ENCODE peak calls at places on chromosomes 5 and 9, in eight cellular contexts. Q, R, K, J, V, A, F and H are unnamed samples.

GRCh38 chr5:140988036-140988997 is 22.0 kb downstream of the PCDHAC2 start:
- DNase-seq in Q (peak; percentile 66), R (no peak), K (no peak), J (no peak), V (no peak), A (no peak), F (no peak), H (no peak)

GRCh38 chr5:73519531-73520283 is 21.5 kb downstream of the BTF3 start:
- DNase-seq in Q (peak; percentile 53), R (peak; percentile 85), K (peak; percentile 26), J (peak; percentile 81), V (no peak), A (peak; percentile 93), F (peak; percentile 14), H (peak; percentile 81)

GRCh38 chr9:130118841-130119520 is 53.2 kb upstream of the NCS1 start:
- DNase-seq in Q (no peak), R (no peak), K (no peak), J (no peak), V (no peak), A (no peak), F (no peak), H (no peak)

GRCh38 chr5:4089087-4089486 is 493.5 kb downstream of the IRX1 start:
- DNase-seq in Q (no peak), R (no peak), K (no peak), J (no peak), V (no peak), A (no peak), F (no peak), H (peak; percentile 67)

GRCh38 chr5:158538506-158539074 is 561.1 kb downstream of the EBF1 start:
- DNase-seq in Q (no peak), R (no peak), K (no peak), J (no peak), V (no peak), A (no peak), F (no peak), H (no peak)

GRCh38 chr5:17316973-17317459 is 99.6 kb downstream of the BASP1 start:
- DNase-seq in Q (no peak), R (no peak), K (no peak), J (no peak), V (no peak), A (no peak), F (no peak), H (peak; percentile 54)

GRCh38 chr9:91896096-91896495 is 53.9 kb downstream of the ROR2 start:
- DNase-seq in Q (no peak), R (no peak), K (no peak), J (no peak), V (no peak), A (no peak), F (no peak), H (no peak)

GRCh38 chr9:7691909-7692308 is 107.7 kb downstream of the DMAC1 start:
- DNase-seq in Q (no peak), R (no peak), K (no peak), J (no peak), V (no peak), A (no peak), F (no peak), H (no peak)

GRCh38 chr5:171630047-171630669 is 155.5 kb upstream of the SMIM23 start:
- DNase-seq in Q (peak; percentile 46), R (peak; percentile 41), K (no peak), J (peak; percentile 34), V (no peak), A (peak; percentile 88), F (no peak), H (peak; percentile 40)
- TF ChIP-seq CTCF in Q (no peak), R (peak; percentile 53), K (peak; percentile 31), J (peak; percentile 17), V (peak; percentile 48), A (peak; percentile 59), F (peak; percentile 30), H (no peak)

GRCh38 chr5:143128412-143129071 is 274.9 kb downstream of the NR3C1 start:
- DNase-seq in Q (no peak), R (no peak), K (no peak), J (no peak), V (no peak), A (no peak), F (no peak), H (no peak)

GRCh38 chr5:143131983-143132382 is 271.5 kb downstream of the NR3C1 start:
- DNase-seq in Q (no peak), R (no peak), K (no peak), J (no peak), V (no peak), A (no peak), F (no peak), H (no peak)

GRCh38 chr5:143129910-143130703 is 273.4 kb downstream of the NR3C1 start:
- DNase-seq in Q (no peak), R (no peak), K (no peak), J (no peak), V (no peak), A (no peak), F (no peak), H (no peak)

GRCh38 chr5:143130891-143131290 is 272.6 kb downstream of the NR3C1 start:
- DNase-seq in Q (no peak), R (no peak), K (no peak), J (no peak), V (no peak), A (no peak), F (no peak), H (no peak)

DNA sequence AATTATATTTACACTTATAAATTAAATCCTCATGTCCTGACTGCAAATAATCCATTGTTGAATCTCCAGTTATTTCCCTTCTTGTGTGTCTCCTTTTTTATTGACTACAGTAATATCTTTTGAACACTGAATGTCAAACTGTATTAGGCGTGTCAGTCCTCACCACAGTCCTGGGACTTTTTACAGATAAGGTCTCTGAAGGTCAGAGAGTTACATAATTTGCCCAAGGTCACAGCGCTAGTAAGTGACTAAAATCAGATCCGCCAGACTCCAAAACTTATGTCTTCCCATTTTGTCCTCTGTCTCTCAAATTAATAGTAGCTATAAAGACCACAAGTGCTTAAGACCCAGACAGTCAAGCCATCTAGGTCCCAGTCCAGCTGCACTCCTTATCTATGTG is 274.3 kb downstream of the NR3C1 start:
- DNase-seq in Q (no peak), R (no peak), K (no peak), J (no peak), V (no peak), A (no peak), F (no peak), H (no peak)
- H3K4me1 ChIP-seq in Q (no peaks in the 10 kb centered on the region), R (no peaks in the 10 kb centered on the region), K (no peaks in the 10 kb centered on the region), J (peaks cover 5% of the 10 kb centered on the region), V (peaks cover 8% of the 10 kb centered on the region), A (no peaks in the 10 kb centered on the region), F (no peaks in the 10 kb centered on the region), H (peaks cover 7% of the 10 kb centered on the region)

DNA sequence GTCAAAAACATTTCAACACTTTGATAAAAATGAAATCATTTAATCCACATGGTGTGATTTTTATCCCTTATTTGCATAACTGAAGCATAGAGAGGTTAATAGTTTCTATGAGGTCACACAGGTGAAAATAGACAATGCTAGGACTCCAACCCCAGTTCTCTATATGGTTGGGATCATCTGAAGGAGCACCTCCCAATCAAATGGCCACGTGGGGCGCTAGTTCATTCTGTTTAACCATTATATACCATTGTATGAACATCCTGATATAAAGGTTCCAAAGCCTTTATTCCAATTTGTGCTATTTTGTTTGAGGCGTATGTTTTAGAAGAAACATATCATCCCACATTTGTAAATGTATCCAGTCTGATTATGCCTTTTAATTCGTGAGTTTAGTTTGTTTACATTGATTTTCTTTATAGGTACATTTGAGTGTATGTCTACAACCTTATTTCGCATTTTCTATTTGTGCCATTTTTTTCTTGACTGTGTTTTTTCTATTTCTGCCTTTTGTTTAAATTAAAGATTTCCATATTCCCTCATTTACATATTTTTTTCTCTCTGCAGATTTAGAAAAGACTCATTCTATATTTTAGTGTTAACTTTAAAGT is 1092.0 kb downstream of the MAT2B start:
- DNase-seq in Q (no peak), R (no peak), K (no peak), J (no peak), V (no peak), A (no peak), F (no peak), H (peak; percentile 4)
- TF ChIP-seq CTCF in Q (no peak), R (peak; percentile 40), K (no peak), J (no peak), V (no peak), A (peak; percentile 23), F (no peak), H (peak; percentile 61)

GRCh38 chr5:169650701-169651331 is 13.7 kb downstream of the DOCK2 start:
- DNase-seq in Q (no peak), R (no peak), K (no peak), J (no peak), V (no peak), A (no peak), F (no peak), H (peak; percentile 63)

GRCh38 chr5:169647566-169647965 is 10.5 kb downstream of the DOCK2 start:
- DNase-seq in Q (no peak), R (no peak), K (no peak), J (no peak), V (no peak), A (no peak), F (no peak), H (no peak)

GRCh38 chr5:169649486-169649885 is 12.4 kb downstream of the DOCK2 start:
- DNase-seq in Q (no peak), R (no peak), K (no peak), J (no peak), V (no peak), A (no peak), F (no peak), H (no peak)

GRCh38 chr5:169646856-169647255 is 9.8 kb downstream of the DOCK2 start:
- DNase-seq in Q (no peak), R (no peak), K (no peak), J (no peak), V (no peak), A (no peak), F (no peak), H (no peak)

GRCh38 chr5:169648725-169649124 is 11.7 kb downstream of the DOCK2 start:
- DNase-seq in Q (no peak), R (no peak), K (no peak), J (no peak), V (no peak), A (no peak), F (no peak), H (peak; percentile 15)
- H3K4me1 ChIP-seq in Q (no peaks in the 10 kb centered on the region), R (no peaks in the 10 kb centered on the region), K (peaks cover 6% of the 10 kb centered on the region), J (no peaks in the 10 kb centered on the region), V (no peaks in the 10 kb centered on the region), A (peaks cover 3% of the 10 kb centered on the region), F (no peaks in the 10 kb centered on the region), H (peaks cover 18% of the 10 kb centered on the region)

DNA sequence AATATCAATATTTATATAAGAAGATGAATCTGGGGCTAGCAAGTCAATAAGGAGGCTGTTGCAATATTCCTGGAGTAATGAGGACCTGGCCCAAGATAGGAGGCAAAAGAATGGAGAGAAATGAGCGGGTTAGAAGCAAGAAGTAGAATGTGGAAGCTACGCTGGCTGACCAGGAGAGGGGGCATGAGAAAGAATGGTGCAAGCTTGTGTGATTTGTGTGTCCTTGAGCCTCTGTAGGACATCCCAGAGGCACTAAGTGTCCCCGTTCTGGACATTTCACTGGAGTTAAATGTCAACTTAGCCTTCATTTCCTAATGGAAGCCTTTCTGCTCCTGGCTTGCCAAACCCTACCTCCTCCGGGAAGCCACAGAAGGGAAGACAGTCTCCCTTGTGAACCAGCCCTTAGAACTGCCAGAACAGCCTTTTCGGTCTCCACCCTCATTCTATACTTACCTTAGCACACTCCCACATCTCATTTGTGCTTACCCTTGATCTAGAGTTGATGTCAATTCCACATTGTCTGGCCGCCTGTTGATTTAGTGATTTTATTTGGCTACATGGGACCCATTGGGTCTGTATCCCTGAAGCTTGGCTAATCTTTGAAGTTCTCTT is 6.7 kb upstream of the PDE6A start:
- DNase-seq in Q (no peak), R (no peak), K (no peak), J (no peak), V (no peak), A (no peak), F (no peak), H (no peak)
- TF ChIP-seq CTCF in Q (no peak), R (peak; percentile 27), K (no peak), J (no peak), V (no peak), A (no peak), F (no peak), H (no peak)